ENCODE peak calls at places on chromosome 6, in four cellular contexts. One of them, this sample, is unnamed.

GRCh38 chr6:120405947-120406346 is 928.3 kb downstream of the TBC1D32 start:
- DNase-seq in fibroblast of lung: no peak
- DNase-seq in lung: no peak
- DNase-seq in stomach: no peak
- DNase-seq in this sample: no peak

GRCh38 chr6:56241106-56241812 is 6.1 kb downstream of the COL21A1 start:
- DNase-seq in lung: no peak
- DNase-seq in fibroblast of lung: no peak
- DNase-seq in stomach: no peak
- DNase-seq in this sample: no peak

GRCh38 chr6:128358111-128358780 is 162.2 kb downstream of the PTPRK start:
- DNase-seq in fibroblast of lung: no peak
- DNase-seq in lung: no peak
- DNase-seq in stomach: no peak
- DNase-seq in this sample: no peak

GRCh38 chr6:84618836-84619235 is 145.6 kb downstream of the TBX18 start:
- DNase-seq in lung: no peak
- DNase-seq in fibroblast of lung: peak
- DNase-seq in stomach: no peak
- DNase-seq in this sample: no peak

GRCh38 chr6:150072201-150072600 is 3.3 kb upstream of the ULBP3 start:
- DNase-seq in lung: peak
- DNase-seq in stomach: peak
- DNase-seq in fibroblast of lung: peak
- DNase-seq in this sample: no peak

GRCh38 chr6:156627524-156627923 is 149.7 kb upstream of the ARID1B start:
- DNase-seq in lung: no peak
- DNase-seq in fibroblast of lung: no peak
- DNase-seq in stomach: no peak
- DNase-seq in this sample: no peak

GRCh38 chr6:87832025-87832825 is 130.2 kb upstream of the AKIRIN2 start:
- DNase-seq in lung: no peak
- DNase-seq in stomach: no peak
- DNase-seq in fibroblast of lung: peak
- DNase-seq in this sample: no peak

GRCh38 chr6:167860546-167861226 is 34.0 kb downstream of the AFDN start:
- DNase-seq in lung: no peak
- DNase-seq in fibroblast of lung: no peak
- DNase-seq in stomach: no peak
- DNase-seq in this sample: no peak

GRCh38 chr6:169246445-169246844 is 7.2 kb downstream of the THBS2 start:
- DNase-seq in stomach: no peak
- DNase-seq in fibroblast of lung: no peak
- DNase-seq in lung: no peak
- DNase-seq in this sample: no peak

GRCh38 chr6:43742931-43743632 is 26.9 kb upstream of the VEGFA start:
- DNase-seq in lung: no peak
- DNase-seq in stomach: no peak
- DNase-seq in fibroblast of lung: peak
- DNase-seq in this sample: no peak

GRCh38 chr6:76221525-76221924 is 149.1 kb upstream of the IMPG1 start:
- DNase-seq in stomach: no peak
- DNase-seq in lung: no peak
- DNase-seq in fibroblast of lung: no peak
- DNase-seq in this sample: no peak

GRCh38 chr6:90187437-90188049 is 109.1 kb downstream of the BACH2 start:
- DNase-seq in stomach: no peak
- DNase-seq in fibroblast of lung: no peak
- DNase-seq in lung: no peak
- DNase-seq in this sample: no peak

GRCh38 chr6:90180526-90180925 is 116.1 kb downstream of the BACH2 start:
- DNase-seq in fibroblast of lung: no peak
- DNase-seq in lung: no peak
- DNase-seq in stomach: no peak
- DNase-seq in this sample: no peak

GRCh38 chr6:90183587-90184333 is 112.9 kb downstream of the BACH2 start:
- DNase-seq in fibroblast of lung: no peak
- DNase-seq in stomach: no peak
- DNase-seq in lung: no peak
- DNase-seq in this sample: no peak

GRCh38 chr6:90186637-90187361 is 109.8 kb downstream of the BACH2 start:
- DNase-seq in fibroblast of lung: no peak
- DNase-seq in lung: no peak
- DNase-seq in stomach: no peak
- DNase-seq in this sample: no peak

DNA sequence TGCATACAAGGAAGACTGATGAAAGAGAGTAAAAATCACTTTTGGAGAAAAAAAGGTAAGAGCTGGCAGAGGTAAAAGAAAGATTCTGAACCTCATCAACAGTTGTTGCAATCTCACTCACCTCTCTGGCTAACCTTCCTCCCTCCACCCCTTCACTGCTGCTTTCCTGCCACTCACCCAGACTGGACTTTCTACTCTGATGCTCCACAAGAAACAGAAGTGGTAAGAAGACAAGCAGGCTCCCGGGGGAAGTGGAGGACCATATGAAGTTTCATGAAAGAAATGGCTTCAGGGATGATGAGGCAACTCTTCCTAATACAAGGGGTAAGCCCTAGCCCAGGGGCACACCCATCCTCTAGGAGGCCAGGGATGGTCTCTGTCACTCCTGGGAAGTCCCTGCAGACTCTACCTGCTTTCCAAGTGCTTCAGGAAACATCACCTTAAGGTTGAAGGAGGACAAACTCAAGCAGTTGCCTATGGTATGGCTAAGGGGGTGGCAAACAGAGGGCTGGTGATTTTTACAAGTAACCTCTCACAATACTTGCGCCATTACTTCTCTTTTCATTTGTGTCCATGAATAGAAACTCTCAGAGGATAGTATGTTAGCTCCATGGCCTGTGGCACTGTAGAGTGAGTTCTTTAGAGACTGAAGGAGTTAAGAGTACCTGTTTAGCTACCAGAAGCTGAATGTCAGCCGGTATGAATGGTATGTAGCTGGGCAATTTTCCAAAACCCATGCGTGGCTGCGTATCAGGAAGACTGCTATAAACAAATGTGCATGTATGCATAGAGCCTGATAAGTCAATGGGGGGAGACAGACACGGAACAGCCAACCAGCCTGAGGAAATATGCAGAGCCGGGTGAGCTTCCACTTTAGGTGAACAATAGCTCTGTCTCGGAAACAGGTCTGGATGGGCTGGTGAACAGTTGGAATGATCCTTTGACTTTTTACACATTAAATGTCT is 112.0 kb downstream of the BACH2 start:
- DNase-seq in lung: no peak
- DNase-seq in fibroblast of lung: no peak
- DNase-seq in stomach: peak
- DNase-seq in this sample: no peak
- TF ChIP-seq CTCF in lung: no peak
- TF ChIP-seq CTCF in fibroblast of lung: no peak
- TF ChIP-seq CTCF in stomach: no peak
- TF ChIP-seq CTCF in this sample: no peak

GRCh38 chr6:125252891-125253290 is 48.9 kb downstream of the HDDC2 start:
- DNase-seq in stomach: no peak
- DNase-seq in lung: no peak
- DNase-seq in fibroblast of lung: peak
- DNase-seq in this sample: no peak

GRCh38 chr6:125251516-125252229 is 50.1 kb downstream of the HDDC2 start:
- DNase-seq in stomach: no peak
- DNase-seq in fibroblast of lung: peak
- DNase-seq in lung: no peak
- DNase-seq in this sample: no peak

GRCh38 chr6:125253881-125254280 is 47.9 kb downstream of the HDDC2 start:
- DNase-seq in lung: no peak
- DNase-seq in stomach: no peak
- DNase-seq in fibroblast of lung: no peak
- DNase-seq in this sample: no peak

GRCh38 chr6:125248136-125248535 is 53.6 kb downstream of the HDDC2 start:
- DNase-seq in fibroblast of lung: no peak
- DNase-seq in stomach: no peak
- DNase-seq in lung: no peak
- DNase-seq in this sample: no peak

GRCh38 chr6:125250511-125250910 is 51.3 kb downstream of the HDDC2 start:
- DNase-seq in stomach: no peak
- DNase-seq in lung: no peak
- DNase-seq in fibroblast of lung: no peak
- DNase-seq in this sample: no peak
- TF ChIP-seq CTCF in stomach: no peak
- TF ChIP-seq CTCF in lung: no peak
- TF ChIP-seq CTCF in fibroblast of lung: no peak
- TF ChIP-seq CTCF in this sample: no peak

DNA sequence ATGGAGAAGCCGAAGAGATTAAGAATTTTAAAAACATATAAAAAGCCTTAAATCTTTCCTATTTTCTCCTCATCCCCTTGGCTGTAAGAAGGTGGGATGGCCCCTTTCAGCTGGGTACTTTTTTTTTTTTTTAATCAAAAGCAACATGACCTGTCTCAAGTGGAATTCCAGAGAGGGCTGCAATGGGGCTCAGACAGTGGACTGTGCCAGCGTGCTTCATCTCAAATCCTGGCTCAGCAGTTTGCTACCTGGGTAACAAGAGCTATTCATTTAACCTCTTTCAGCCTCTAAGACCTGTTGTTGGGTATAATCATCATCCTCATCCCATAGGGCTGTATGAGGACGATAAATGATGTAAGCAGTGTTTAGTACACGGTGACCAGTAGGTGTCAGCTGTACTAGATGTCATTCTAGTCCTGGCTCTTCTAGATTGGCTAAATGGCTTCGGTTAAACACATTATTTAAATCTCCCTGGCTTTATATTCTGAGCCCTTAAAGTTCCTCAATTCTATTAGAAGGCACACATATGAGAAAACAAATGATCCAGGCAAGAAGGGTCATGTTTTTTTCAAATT is 6.9 kb upstream of the PPP1R3G start:
- DNase-seq in lung: no peak
- DNase-seq in fibroblast of lung: peak
- DNase-seq in stomach: no peak
- DNase-seq in this sample: no peak
- TF ChIP-seq CTCF in lung: no peak
- TF ChIP-seq CTCF in fibroblast of lung: peak
- TF ChIP-seq CTCF in stomach: no peak
- TF ChIP-seq CTCF in this sample: peak

GRCh38 chr6:13048113-13048512 is 280.2 kb downstream of the TBC1D7 start:
- DNase-seq in stomach: no peak
- DNase-seq in lung: no peak
- DNase-seq in fibroblast of lung: no peak
- DNase-seq in this sample: no peak

GRCh38 chr6:13045676-13046075 is 282.7 kb downstream of the TBC1D7 start:
- DNase-seq in stomach: no peak
- DNase-seq in lung: no peak
- DNase-seq in fibroblast of lung: no peak
- DNase-seq in this sample: no peak

GRCh38 chr6:13053080-13053479 is 275.3 kb downstream of the TBC1D7 start:
- DNase-seq in stomach: no peak
- DNase-seq in lung: no peak
- DNase-seq in fibroblast of lung: no peak
- DNase-seq in this sample: no peak

GRCh38 chr6:13046084-13046483 is 282.3 kb downstream of the TBC1D7 start:
- DNase-seq in lung: no peak
- DNase-seq in fibroblast of lung: no peak
- DNase-seq in stomach: no peak
- DNase-seq in this sample: no peak

GRCh38 chr6:13049666-13050254 is 278.6 kb downstream of the TBC1D7 start:
- DNase-seq in lung: no peak
- DNase-seq in stomach: no peak
- DNase-seq in fibroblast of lung: no peak
- DNase-seq in this sample: no peak
- TF ChIP-seq CTCF in lung: no peak
- TF ChIP-seq CTCF in stomach: no peak
- TF ChIP-seq CTCF in fibroblast of lung: no peak
- TF ChIP-seq CTCF in this sample: no peak

GRCh38 chr6:97726378-97726777 is 443.4 kb upstream of the MMS22L start:
- DNase-seq in fibroblast of lung: no peak
- DNase-seq in lung: no peak
- DNase-seq in stomach: no peak
- DNase-seq in this sample: no peak
- TF ChIP-seq CTCF in fibroblast of lung: no peak
- TF ChIP-seq CTCF in lung: no peak
- TF ChIP-seq CTCF in stomach: no peak
- TF ChIP-seq CTCF in this sample: no peak

DNA sequence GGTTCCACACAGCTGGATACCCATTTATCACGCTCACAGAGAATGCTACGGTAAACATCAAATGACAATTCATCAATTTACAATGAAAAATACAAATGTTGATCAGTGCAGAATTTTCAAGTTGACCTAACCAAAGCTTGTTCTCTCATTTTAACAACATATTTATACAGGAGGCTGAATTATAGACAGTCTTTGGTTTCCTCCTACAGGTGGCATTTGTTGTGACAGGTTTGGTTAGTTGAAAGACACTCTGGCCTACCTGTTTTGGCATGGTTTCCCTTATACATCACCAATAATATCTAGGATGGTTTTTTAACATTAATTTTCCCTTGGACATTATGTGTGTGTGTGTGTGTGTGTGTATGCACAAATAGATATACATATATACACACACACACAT is 642.5 kb upstream of the MMS22L start:
- DNase-seq in lung: no peak
- DNase-seq in stomach: no peak
- DNase-seq in fibroblast of lung: no peak
- DNase-seq in this sample: no peak
- TF ChIP-seq CTCF in lung: no peak
- TF ChIP-seq CTCF in stomach: no peak
- TF ChIP-seq CTCF in fibroblast of lung: no peak
- TF ChIP-seq CTCF in this sample: peak

DNA sequence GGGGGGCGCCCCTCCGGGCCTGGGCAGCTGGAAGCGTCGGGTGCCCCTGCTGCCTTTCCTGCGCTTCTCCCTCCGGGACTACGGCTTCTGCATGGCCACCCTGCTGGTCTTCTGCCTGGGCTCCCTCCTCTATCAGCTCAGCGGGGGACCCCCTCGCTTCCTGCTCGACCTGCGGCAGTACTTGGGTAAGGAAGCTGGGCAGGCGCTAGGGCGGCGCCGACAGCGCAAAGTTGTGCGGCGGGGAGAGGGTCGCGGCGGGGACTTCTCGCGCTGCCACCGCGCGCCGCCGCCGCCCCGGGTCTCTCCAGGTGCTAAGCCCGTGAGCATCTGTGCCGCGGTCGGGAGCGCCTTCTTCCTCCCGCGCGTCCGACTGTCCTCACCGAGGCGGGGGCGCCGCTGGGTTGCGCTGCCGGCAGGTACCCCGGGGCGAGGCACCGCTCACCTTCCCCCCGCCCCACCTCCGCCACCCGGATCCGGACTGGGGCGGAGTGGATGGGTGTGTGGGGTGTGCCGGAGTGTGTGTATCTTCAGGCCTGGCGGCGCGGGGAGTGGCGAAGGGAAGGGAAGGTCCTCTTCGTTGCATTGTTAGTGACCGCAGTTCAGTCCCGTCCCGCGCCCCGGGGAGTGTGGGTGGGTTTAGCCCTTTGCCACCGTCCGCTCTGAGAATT is 797 bp downstream of the UST start:
- DNase-seq in fibroblast of lung: no peak
- DNase-seq in stomach: peak
- DNase-seq in lung: peak
- DNase-seq in this sample: peak
- TF ChIP-seq CTCF in fibroblast of lung: no peak
- TF ChIP-seq CTCF in stomach: no peak
- TF ChIP-seq CTCF in lung: no peak
- TF ChIP-seq CTCF in this sample: no peak